ENCODE peak calls at places on chromosomes 1 and 21, in eight cellular contexts. O is A549, P is H1, V is HCT116, M is K562, R is GM12878, L is HepG2, J is SK-N-SH. K is an unnamed sample.

GRCh38 chr1:2050793-2051682 is 827 bp downstream of the PRKCZ start:
- DNase-seq in O (no peak), P (no peak), V (no peak), M (no peak), R (no peak), L (no peak), J (no peak), K (no peak)

GRCh38 chr1:77313491-77313890 is 31.7 kb downstream of the AK5 start:
- DNase-seq in O (peak), P (peak), V (peak), M (peak), R (no peak), L (peak), J (peak), K (peak)

GRCh38 chr1:223531742-223532341 is 133.7 kb downstream of the CAPN8 start:
- DNase-seq in O (peak), P (peak), V (peak), M (peak), R (no peak), L (peak), J (peak), K (peak)

GRCh38 chr1:24910751-24911650 is 19.1 kb downstream of the RUNX3 start:
- DNase-seq in O (peak), P (no peak), V (no peak), M (peak), R (no peak), L (peak), J (no peak), K (peak)

GRCh38 chr1:38826886-38827285 is 32.7 kb downstream of the RRAGC start:
- DNase-seq in O (no peak), P (no peak), V (no peak), M (no peak), R (no peak), L (no peak), J (no peak), K (no peak)

GRCh38 chr21:34979383-34979782 is 69.7 kb downstream of the RUNX1 start:
- DNase-seq in O (no peak), P (no peak), V (no peak), M (no peak), R (no peak), L (no peak), J (no peak), K (no peak)

GRCh38 chr1:204256531-204256930 is 42.7 kb upstream of the GOLT1A start:
- DNase-seq in O (no peak), P (no peak), V (no peak), M (no peak), R (no peak), L (no peak), J (no peak), K (no peak)

GRCh38 chr1:203443296-203443695 is 32.3 kb upstream of the PRELP start:
- DNase-seq in O (no peak), P (no peak), V (no peak), M (no peak), R (no peak), L (no peak), J (no peak), K (no peak)

GRCh38 chr21:15333943-15334342 is 269.1 kb upstream of the NRIP1 start:
- DNase-seq in O (no peak), P (no peak), V (no peak), M (no peak), R (no peak), L (no peak), J (no peak), K (no peak)

GRCh38 chr1:47651311-47652089 is 213.7 kb downstream of the FOXD2 start:
- DNase-seq in O (no peak), P (no peak), V (no peak), M (no peak), R (no peak), L (no peak), J (no peak), K (no peak)

GRCh38 chr1:7630378-7630777 is 140.7 kb upstream of the VAMP3 start:
- DNase-seq in O (no peak), P (no peak), V (no peak), M (no peak), R (no peak), L (no peak), J (peak), K (no peak)

GRCh38 chr1:38728176-38728908 is 131.2 kb downstream of the RRAGC start:
- DNase-seq in O (no peak), P (no peak), V (no peak), M (no peak), R (no peak), L (no peak), J (no peak), K (peak)

GRCh38 chr21:17191346-17191993 is 321.4 kb upstream of the CXADR start:
- DNase-seq in O (no peak), P (no peak), V (no peak), M (no peak), R (no peak), L (no peak), J (no peak), K (no peak)

GRCh38 chr1:211828584-211829342 is 1.8 kb downstream of the LPGAT1 start:
- DNase-seq in O (no peak), P (no peak), V (no peak), M (no peak), R (no peak), L (peak), J (no peak), K (peak)

GRCh38 chr21:45055861-45056260 is 18.5 kb upstream of the ADARB1 start:
- DNase-seq in O (no peak), P (no peak), V (no peak), M (no peak), R (no peak), L (no peak), J (no peak), K (peak)

GRCh38 chr1:162822391-162823200 is 32.1 kb downstream of the HSD17B7 start:
- DNase-seq in O (peak), P (peak), V (peak), M (no peak), R (no peak), L (no peak), J (peak), K (no peak)

GRCh38 chr1:51956528-51957509 is 33.7 kb downstream of the RAB3B start:
- DNase-seq in O (no peak), P (no peak), V (peak), M (no peak), R (no peak), L (no peak), J (no peak), K (peak)

GRCh38 chr1:89844860-89845259 is 24.0 kb downstream of the LRRC8D start:
- DNase-seq in O (no peak), P (no peak), V (no peak), M (no peak), R (no peak), L (no peak), J (no peak), K (no peak)

GRCh38 chr1:49102752-49103151 is 326.1 kb upstream of the BEND5 start:
- DNase-seq in O (no peak), P (no peak), V (no peak), M (no peak), R (no peak), L (no peak), J (no peak), K (no peak)

GRCh38 chr1:201385299-201385891 is 7.9 kb upstream of the TNNT2 start:
- DNase-seq in O (peak), P (peak), V (no peak), M (peak), R (no peak), L (peak), J (peak), K (peak)

DNA sequence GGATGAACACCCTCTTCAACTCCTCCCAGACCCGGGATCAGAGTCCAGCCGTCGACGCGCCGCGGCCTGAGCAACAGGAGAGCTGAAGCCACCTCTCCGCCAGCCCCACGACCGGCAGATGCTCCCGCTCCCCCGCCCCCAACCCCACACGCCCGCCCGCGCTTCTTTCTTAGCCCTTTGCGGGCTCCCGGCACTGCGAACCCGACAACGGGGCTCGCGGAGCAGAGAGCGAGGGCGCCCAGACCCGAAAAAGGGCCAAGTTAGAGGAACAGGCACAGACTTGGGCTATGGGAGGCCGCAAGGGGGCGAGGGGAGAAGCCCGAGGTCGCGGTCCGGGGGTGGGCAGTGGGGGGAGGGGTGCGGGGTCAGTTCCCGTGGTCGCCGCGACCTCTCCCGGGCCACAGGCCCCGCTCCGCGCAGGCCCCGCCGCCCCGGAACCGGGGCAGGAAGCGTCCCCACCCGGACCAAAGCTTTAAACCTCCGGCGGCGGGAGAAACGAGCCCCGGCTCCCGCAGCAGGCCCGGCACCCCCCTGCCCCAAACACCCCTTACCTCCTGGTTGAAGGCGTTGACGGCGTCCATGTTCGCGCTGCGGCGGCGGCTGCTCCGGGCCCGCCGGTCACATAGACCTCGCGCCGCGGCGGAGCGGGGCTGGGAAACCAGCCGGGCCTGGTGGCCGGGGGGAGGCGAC is 661 bp downstream of the SCAF4 start:
- DNase-seq in O (peak), P (no peak), V (no peak), M (peak), R (no peak), L (peak), J (peak), K (no peak)
- TF ChIP-seq RAD21 in O (no peak), P (no peak), V (no peak), M (no peak), R (no peak), L (no peak), J (peak), K (no peak)

GRCh38 chr1:3652538-3653285 is 396 bp downstream of the TP73 start:
- DNase-seq in O (no peak), P (no peak), V (peak), M (peak), R (no peak), L (peak), J (peak), K (no peak)
- TF ChIP-seq RAD21 in O (no peak), P (no peak), V (no peak), M (no peak), R (no peak), L (no peak), J (no peak), K (no peak)

GRCh38 chr1:168053681-168054080 is 83.0 kb downstream of the GPR161 start:
- DNase-seq in O (no peak), P (no peak), V (no peak), M (no peak), R (no peak), L (no peak), J (no peak), K (no peak)

GRCh38 chr1:168050880-168051279 is 85.8 kb downstream of the GPR161 start:
- DNase-seq in O (no peak), P (no peak), V (no peak), M (no peak), R (no peak), L (no peak), J (no peak), K (no peak)

GRCh38 chr1:168045311-168045710 is 91.4 kb downstream of the GPR161 start:
- DNase-seq in O (no peak), P (no peak), V (no peak), M (no peak), R (no peak), L (no peak), J (no peak), K (no peak)

GRCh38 chr1:168054117-168054516 is 82.6 kb downstream of the GPR161 start:
- DNase-seq in O (no peak), P (no peak), V (no peak), M (no peak), R (no peak), L (no peak), J (no peak), K (no peak)

GRCh38 chr1:168050307-168050706 is 86.4 kb downstream of the GPR161 start:
- DNase-seq in O (no peak), P (no peak), V (no peak), M (no peak), R (no peak), L (no peak), J (no peak), K (no peak)
- TF ChIP-seq RAD21 in O (no peak), P (no peak), V (no peak), M (no peak), R (no peak), L (no peak), J (no peak), K (no peak)

DNA sequence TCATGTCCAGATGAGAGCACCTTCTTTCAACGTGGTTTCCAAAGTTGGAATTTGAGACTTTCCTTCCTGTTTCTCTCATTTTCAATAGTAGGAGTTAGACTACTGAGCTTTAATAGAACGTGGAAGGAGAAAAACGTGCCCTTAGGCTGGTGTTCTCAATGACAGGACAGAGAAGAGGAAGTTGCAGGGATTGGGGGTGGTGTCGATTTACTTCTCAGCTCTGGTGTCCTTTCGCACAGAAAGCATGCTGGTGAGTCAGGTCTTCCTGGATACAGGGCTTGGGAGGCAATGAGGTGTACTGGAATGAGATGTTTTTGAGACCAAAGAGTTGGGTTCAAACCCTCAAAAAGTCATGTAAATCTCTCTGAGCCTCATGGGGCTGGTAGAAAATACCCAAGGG is 67.1 kb downstream of the HIVEP3 start:
- DNase-seq in O (no peak), P (no peak), V (peak), M (no peak), R (no peak), L (no peak), J (no peak), K (peak)
- TF ChIP-seq RAD21 in O (no peak), P (no peak), V (no peak), M (no peak), R (no peak), L (no peak), J (no peak), K (peak)

K was measured in IMR-90.